ENCODE peak calls at places on chromosomes 12 and 14, in four cellular contexts. H is prostate gland, Y is lower leg skin, P is fibroblast of mammary gland. E is an unnamed sample.

GRCh38 chr12:130704606-130705005 is 11.5 kb downstream of the RIMBP2 start:
- DNase-seq in H (no peak), Y (no peak), P (no peak), E (no peak)

GRCh38 chr14:70392676-70393075 is 24.2 kb downstream of the SYNJ2BP start:
- DNase-seq in H (no peak), Y (no peak), P (peak), E (no peak)

GRCh38 chr14:75005357-75005756 is 2.6 kb downstream of the EIF2B2 start:
- DNase-seq in H (no peak), Y (no peak), P (no peak), E (no peak)

GRCh38 chr12:56724660-56724988 is 475 bp downstream of the NACA start:
- DNase-seq in H (peak), Y (no peak), P (no peak), E (no peak)

GRCh38 chr12:83172441-83172840 is 485.7 kb downstream of the TMTC2 start:
- DNase-seq in H (no peak), Y (no peak), P (no peak), E (no peak)

GRCh38 chr12:93122089-93122488 is 193.0 kb upstream of the EEA1 start:
- DNase-seq in H (no peak), Y (no peak), P (peak), E (no peak)

GRCh38 chr14:69695664-69696527 is 71.0 kb upstream of the SRSF5 start:
- DNase-seq in H (no peak), Y (no peak), P (no peak), E (no peak)

GRCh38 chr12:118360785-118361404 is 11.8 kb downstream of the TAOK3 start:
- DNase-seq in H (no peak), Y (no peak), P (peak), E (no peak)

GRCh38 chr12:6695313-6696045 is 5.1 kb downstream of the PIANP start:
- DNase-seq in H (no peak), Y (no peak), P (no peak), E (no peak)

GRCh38 chr12:131642771-131643170 is 68.1 kb upstream of the SFSWAP start:
- DNase-seq in H (no peak), Y (no peak), P (no peak), E (no peak)

GRCh38 chr14:106506901-106507305 is 980.5 kb downstream of the TMEM121 start:
- DNase-seq in H (no peak), Y (no peak), P (no peak), E (no peak)

GRCh38 chr14:24298892-24299254 is 707 bp downstream of the DHRS1 start:
- DNase-seq in H (no peak), Y (no peak), P (peak), E (peak)

GRCh38 chr12:121248611-121249010 is 38.7 kb downstream of the P2RX4 start:
- DNase-seq in H (no peak), Y (no peak), P (no peak), E (no peak)

GRCh38 chr12:113874999-113875561 is 91.0 kb downstream of the RBM19 start:
- DNase-seq in H (no peak), Y (no peak), P (peak), E (no peak)

GRCh38 chr12:119334459-119335170 is at the start of gene CCDC60:
- DNase-seq in H (peak), Y (no peak), P (no peak), E (no peak)

GRCh38 chr12:125249932-125250331 is 184.7 kb downstream of the AACS start:
- DNase-seq in H (no peak), Y (no peak), P (no peak), E (no peak)

GRCh38 chr14:64623576-64624165 is 73.9 kb downstream of the PPP1R36 start:
- DNase-seq in H (no peak), Y (no peak), P (no peak), E (no peak)

GRCh38 chr14:74531467-74531866 is 37.9 kb downstream of the ISCA2 start:
- DNase-seq in H (no peak), Y (no peak), P (peak), E (no peak)

GRCh38 chr14:75630695-75631452 is 29.8 kb downstream of the ERG28 start:
- DNase-seq in H (no peak), Y (no peak), P (no peak), E (no peak)

GRCh38 chr14:28671425-28671824 is 95.2 kb upstream of the FOXG1 start:
- DNase-seq in H (no peak), Y (no peak), P (peak), E (no peak)

GRCh38 chr12:101207086-101207780 is 2.8 kb downstream of the SLC5A8 start:
- DNase-seq in H (no peak), Y (no peak), P (no peak), E (no peak)

GRCh38 chr14:99435327-99435726 is 45.3 kb downstream of the SETD3 start:
- DNase-seq in H (no peak), Y (no peak), P (no peak), E (no peak)

GRCh38 chr12:92561543-92561899 is 141.3 kb upstream of the PLEKHG7 start:
- DNase-seq in H (no peak), Y (no peak), P (peak), E (no peak)

GRCh38 chr12:27025116-27025515 is 2.8 kb downstream of the MED21 start:
- DNase-seq in H (no peak), Y (no peak), P (peak), E (no peak)

GRCh38 chr12:95182868-95183415 is 34.3 kb downstream of the FGD6 start:
- DNase-seq in H (no peak), Y (no peak), P (peak), E (no peak)

GRCh38 chr12:89163918-89164317 is 188.4 kb downstream of the DUSP6 start:
- DNase-seq in H (no peak), Y (no peak), P (no peak), E (no peak)

GRCh38 chr14:95296595-95297365 is 22.9 kb downstream of the CLMN start:
- DNase-seq in H (no peak), Y (no peak), P (no peak), E (no peak)

GRCh38 chr14:96629558-96630222 is 127.5 kb downstream of the PAPOLA start:
- DNase-seq in H (no peak), Y (no peak), P (no peak), E (no peak)

GRCh38 chr14:105250986-105251385 is 2.7 kb downstream of the BTBD6 start:
- DNase-seq in H (no peak), Y (no peak), P (no peak), E (no peak)

GRCh38 chr12:31834158-31834557 is 105.3 kb upstream of the AMN1 start:
- DNase-seq in H (no peak), Y (no peak), P (no peak), E (no peak)

GRCh38 chr14:71247106-71247505 is 339.8 kb downstream of the PCNX1 start:
- DNase-seq in H (no peak), Y (no peak), P (peak), E (no peak)

GRCh38 chr14:96745500-96746051 is 51.6 kb upstream of the VRK1 start:
- DNase-seq in H (no peak), Y (no peak), P (no peak), E (no peak)

GRCh38 chr12:76024942-76025600 is 6.5 kb downstream of the PHLDA1 start:
- DNase-seq in H (no peak), Y (no peak), P (peak), E (no peak)

GRCh38 chr12:19967486-19967885 is 400.9 kb upstream of the PDE3A start:
- DNase-seq in H (no peak), Y (no peak), P (peak), E (peak)

GRCh38 chr12:19683178-19683927 is 244.1 kb downstream of the AEBP2 start:
- DNase-seq in H (no peak), Y (no peak), P (peak), E (no peak)

GRCh38 chr12:115895247-115895646 is 382.2 kb downstream of the MED13L start:
- DNase-seq in H (no peak), Y (no peak), P (peak), E (no peak)
- TF ChIP-seq CTCF in H (no peak), Y (no peak), P (peak), E (peak)

GRCh38 chr12:110403975-110404675 is 617 bp upstream of the ANAPC7 start:
- DNase-seq in H (peak), Y (peak), P (peak), E (peak)

DNA sequence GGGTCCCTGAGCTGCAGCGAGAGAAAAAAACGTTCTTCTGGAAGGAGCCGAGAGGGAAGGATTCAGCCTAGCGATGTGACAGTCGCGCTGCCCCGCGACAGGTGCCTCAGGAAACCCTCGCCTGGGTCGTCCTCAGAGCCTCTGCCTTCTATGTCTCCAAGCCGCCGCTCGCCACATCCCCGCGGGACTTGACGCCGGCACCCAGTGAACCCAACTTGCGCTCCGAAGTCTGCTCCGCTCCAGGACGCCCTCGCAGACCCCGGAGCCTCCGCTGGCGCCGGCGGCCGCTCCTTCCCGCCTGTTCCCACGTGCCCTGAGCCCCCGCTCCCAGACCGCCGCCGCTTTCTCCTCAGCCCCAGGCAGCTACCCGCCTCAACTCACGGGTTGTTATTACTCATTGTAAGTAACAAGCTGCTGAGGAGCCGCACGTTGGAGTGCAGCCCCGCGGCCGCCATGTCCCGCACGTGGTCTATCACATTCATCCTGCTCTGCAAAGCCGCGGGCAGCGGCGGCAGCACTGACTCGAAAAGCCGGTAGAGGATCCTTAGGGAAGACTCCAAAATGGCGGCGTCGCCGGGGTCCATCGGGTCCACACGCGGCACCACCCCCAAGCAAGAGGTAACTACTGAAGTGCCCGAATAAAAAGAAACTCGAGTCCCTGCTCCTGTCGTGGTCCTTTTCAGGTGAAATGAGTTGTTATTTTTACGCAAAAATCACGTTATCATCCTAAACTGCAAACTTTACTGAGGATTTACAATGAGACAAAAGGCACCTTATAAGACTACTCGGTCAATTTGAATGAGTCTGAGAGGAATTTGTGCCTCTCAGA is at the start of gene ANAPC7:
- DNase-seq in H (peak), Y (peak), P (peak), E (peak)
- TF ChIP-seq CTCF in H (peak), Y (no peak), P (no peak), E (no peak)

DNA sequence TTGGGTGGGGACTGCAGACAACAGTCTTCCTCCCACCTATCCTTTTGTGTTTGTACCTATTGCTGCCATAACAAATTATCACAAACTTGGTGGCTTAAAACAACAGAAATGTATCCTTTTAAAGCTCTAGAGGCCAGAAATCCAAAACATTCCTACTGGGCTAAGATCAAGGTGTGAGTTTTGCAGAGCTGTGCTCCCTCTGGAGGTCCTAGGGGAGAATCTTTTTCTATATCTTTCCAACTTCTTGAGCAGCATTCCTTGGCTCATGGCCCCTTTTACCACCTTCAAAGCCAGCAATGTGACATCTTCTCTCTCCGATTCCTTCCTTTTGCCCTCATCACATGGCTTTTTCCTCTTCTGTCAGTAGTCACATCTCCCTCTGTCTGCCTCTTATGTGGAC is 190.6 kb downstream of the TTC8 start:
- DNase-seq in H (no peak), Y (no peak), P (peak), E (no peak)
- TF ChIP-seq CTCF in H (no peak), Y (no peak), P (peak), E (no peak)

GRCh38 chr14:102592969-102593840 is 756 bp downstream of the RCOR1 start:
- DNase-seq in H (peak), Y (peak), P (peak), E (peak)
- TF ChIP-seq CTCF in H (no peak), Y (no peak), P (peak), E (peak)

GRCh38 chr12:65825573-65826512 is 1.6 kb downstream of the HMGA2 start:
- DNase-seq in H (no peak), Y (no peak), P (no peak), E (peak)

GRCh38 chr12:65825323-65825572 is 965 bp downstream of the HMGA2 start:
- DNase-seq in H (no peak), Y (no peak), P (no peak), E (no peak)

GRCh38 chr12:65822732-65823480 is 1.4 kb upstream of the HMGA2 start:
- DNase-seq in H (no peak), Y (no peak), P (peak), E (no peak)

GRCh38 chr12:65823481-65824313 is 586 bp upstream of the HMGA2 start:
- DNase-seq in H (peak), Y (no peak), P (peak), E (peak)

GRCh38 chr12:65824314-65824563 is at the start of gene HMGA2:
- DNase-seq in H (no peak), Y (no peak), P (peak), E (no peak)
- TF ChIP-seq CTCF in H (no peak), Y (no peak), P (no peak), E (no peak)

E was measured in CD14-positive monocyte.